ENCODE peak calls at places on chromosomes 2 and 18, in eight cellular contexts. One of them, this sample, is unnamed.

GRCh38 chr2:71001592-71002570 is 7.2 kb upstream of the TEX261 start:
- DNase-seq in AG04450: no peak
- DNase-seq in SJSA1: no peak
- DNase-seq in CD8-positive, alpha-beta T cell: no peak
- DNase-seq in lung: no peak
- DNase-seq in brain microvascular endothelial cell: no peak
- DNase-seq in CD4-positive, alpha-beta T cell: no peak
- DNase-seq in upper lobe of left lung: no peak
- DNase-seq in this sample: no peak

GRCh38 chr2:144378551-144378950 is 141.4 kb downstream of the ZEB2 start:
- DNase-seq in lung: no peak
- DNase-seq in brain microvascular endothelial cell: no peak
- DNase-seq in CD8-positive, alpha-beta T cell: no peak
- DNase-seq in CD4-positive, alpha-beta T cell: no peak
- DNase-seq in AG04450: no peak
- DNase-seq in upper lobe of left lung: no peak
- DNase-seq in SJSA1: no peak
- DNase-seq in this sample: no peak

GRCh38 chr2:121388371-121388770 is 103.4 kb upstream of the TFCP2L1 start:
- DNase-seq in AG04450: no peak
- DNase-seq in CD8-positive, alpha-beta T cell: no peak
- DNase-seq in SJSA1: no peak
- DNase-seq in lung: no peak
- DNase-seq in brain microvascular endothelial cell: no peak
- DNase-seq in CD4-positive, alpha-beta T cell: no peak
- DNase-seq in upper lobe of left lung: no peak
- DNase-seq in this sample: no peak

GRCh38 chr2:218717262-218717661 is 6.6 kb downstream of the TTLL4 start:
- DNase-seq in SJSA1: no peak
- DNase-seq in lung: no peak
- DNase-seq in AG04450: no peak
- DNase-seq in upper lobe of left lung: no peak
- DNase-seq in CD4-positive, alpha-beta T cell: no peak
- DNase-seq in CD8-positive, alpha-beta T cell: no peak
- DNase-seq in brain microvascular endothelial cell: no peak
- DNase-seq in this sample: no peak

GRCh38 chr2:69385443-69386151 is 1.4 kb downstream of the GFPT1 start:
- DNase-seq in CD8-positive, alpha-beta T cell: no peak
- DNase-seq in upper lobe of left lung: no peak
- DNase-seq in CD4-positive, alpha-beta T cell: no peak
- DNase-seq in lung: no peak
- DNase-seq in AG04450: no peak
- DNase-seq in brain microvascular endothelial cell: no peak
- DNase-seq in SJSA1: no peak
- DNase-seq in this sample: no peak

GRCh38 chr2:237235383-237236095 is 149.8 kb downstream of the COPS8 start:
- DNase-seq in brain microvascular endothelial cell: peak; percentile 60
- DNase-seq in CD8-positive, alpha-beta T cell: no peak
- DNase-seq in AG04450: no peak
- DNase-seq in SJSA1: no peak
- DNase-seq in lung: no peak
- DNase-seq in upper lobe of left lung: no peak
- DNase-seq in CD4-positive, alpha-beta T cell: no peak
- DNase-seq in this sample: peak; percentile 60

GRCh38 chr2:163667064-163667887 is 68.5 kb downstream of the FIGN start:
- DNase-seq in lung: no peak
- DNase-seq in upper lobe of left lung: no peak
- DNase-seq in CD4-positive, alpha-beta T cell: no peak
- DNase-seq in AG04450: peak; percentile 73
- DNase-seq in brain microvascular endothelial cell: peak; percentile 86
- DNase-seq in CD8-positive, alpha-beta T cell: no peak
- DNase-seq in SJSA1: peak; percentile 77
- DNase-seq in this sample: no peak

GRCh38 chr18:76619342-76620315 is 124.6 kb upstream of the ZNF516 start:
- DNase-seq in lung: peak; percentile 70
- DNase-seq in CD8-positive, alpha-beta T cell: no peak
- DNase-seq in brain microvascular endothelial cell: peak; percentile 15
- DNase-seq in CD4-positive, alpha-beta T cell: no peak
- DNase-seq in SJSA1: no peak
- DNase-seq in upper lobe of left lung: peak; percentile 76
- DNase-seq in AG04450: no peak
- DNase-seq in this sample: no peak

GRCh38 chr2:74379851-74380789 is at the start of gene DCTN1:
- DNase-seq in CD4-positive, alpha-beta T cell: no peak
- DNase-seq in upper lobe of left lung: peak; percentile 69
- DNase-seq in SJSA1: no peak
- DNase-seq in brain microvascular endothelial cell: peak; percentile 69
- DNase-seq in lung: no peak
- DNase-seq in AG04450: peak; percentile 45
- DNase-seq in CD8-positive, alpha-beta T cell: no peak
- DNase-seq in this sample: no peak

GRCh38 chr2:232884001-232884421 is 13.9 kb downstream of the SNORC start:
- DNase-seq in CD4-positive, alpha-beta T cell: no peak
- DNase-seq in AG04450: no peak
- DNase-seq in upper lobe of left lung: no peak
- DNase-seq in brain microvascular endothelial cell: no peak
- DNase-seq in SJSA1: no peak
- DNase-seq in lung: no peak
- DNase-seq in CD8-positive, alpha-beta T cell: no peak
- DNase-seq in this sample: peak; percentile 41

GRCh38 chr18:36942264-36942663 is 113.3 kb downstream of the KIAA1328 start:
- DNase-seq in upper lobe of left lung: no peak
- DNase-seq in lung: no peak
- DNase-seq in CD4-positive, alpha-beta T cell: no peak
- DNase-seq in CD8-positive, alpha-beta T cell: no peak
- DNase-seq in brain microvascular endothelial cell: peak; percentile 33
- DNase-seq in SJSA1: no peak
- DNase-seq in AG04450: peak; percentile 8
- DNase-seq in this sample: no peak

GRCh38 chr2:1835581-1836201 is 91.4 kb upstream of the PXDN start:
- DNase-seq in lung: no peak
- DNase-seq in AG04450: no peak
- DNase-seq in upper lobe of left lung: no peak
- DNase-seq in brain microvascular endothelial cell: no peak
- DNase-seq in SJSA1: no peak
- DNase-seq in CD4-positive, alpha-beta T cell: no peak
- DNase-seq in CD8-positive, alpha-beta T cell: no peak
- DNase-seq in this sample: no peak

GRCh38 chr2:64516651-64517510 is 7.2 kb upstream of the AFTPH start:
- DNase-seq in upper lobe of left lung: no peak
- DNase-seq in SJSA1: no peak
- DNase-seq in AG04450: no peak
- DNase-seq in CD4-positive, alpha-beta T cell: no peak
- DNase-seq in CD8-positive, alpha-beta T cell: no peak
- DNase-seq in brain microvascular endothelial cell: no peak
- DNase-seq in lung: no peak
- DNase-seq in this sample: no peak

GRCh38 chr2:120510751-120511395 is 164.9 kb downstream of the INHBB start:
- DNase-seq in brain microvascular endothelial cell: no peak
- DNase-seq in SJSA1: no peak
- DNase-seq in AG04450: no peak
- DNase-seq in lung: no peak
- DNase-seq in upper lobe of left lung: no peak
- DNase-seq in CD4-positive, alpha-beta T cell: no peak
- DNase-seq in CD8-positive, alpha-beta T cell: no peak
- DNase-seq in this sample: no peak

GRCh38 chr2:12202301-12202700 is 455.9 kb downstream of the LPIN1 start:
- DNase-seq in SJSA1: no peak
- DNase-seq in CD8-positive, alpha-beta T cell: no peak
- DNase-seq in upper lobe of left lung: no peak
- DNase-seq in brain microvascular endothelial cell: peak; percentile 57
- DNase-seq in CD4-positive, alpha-beta T cell: no peak
- DNase-seq in AG04450: peak; percentile 16
- DNase-seq in lung: no peak
- DNase-seq in this sample: no peak

DNA sequence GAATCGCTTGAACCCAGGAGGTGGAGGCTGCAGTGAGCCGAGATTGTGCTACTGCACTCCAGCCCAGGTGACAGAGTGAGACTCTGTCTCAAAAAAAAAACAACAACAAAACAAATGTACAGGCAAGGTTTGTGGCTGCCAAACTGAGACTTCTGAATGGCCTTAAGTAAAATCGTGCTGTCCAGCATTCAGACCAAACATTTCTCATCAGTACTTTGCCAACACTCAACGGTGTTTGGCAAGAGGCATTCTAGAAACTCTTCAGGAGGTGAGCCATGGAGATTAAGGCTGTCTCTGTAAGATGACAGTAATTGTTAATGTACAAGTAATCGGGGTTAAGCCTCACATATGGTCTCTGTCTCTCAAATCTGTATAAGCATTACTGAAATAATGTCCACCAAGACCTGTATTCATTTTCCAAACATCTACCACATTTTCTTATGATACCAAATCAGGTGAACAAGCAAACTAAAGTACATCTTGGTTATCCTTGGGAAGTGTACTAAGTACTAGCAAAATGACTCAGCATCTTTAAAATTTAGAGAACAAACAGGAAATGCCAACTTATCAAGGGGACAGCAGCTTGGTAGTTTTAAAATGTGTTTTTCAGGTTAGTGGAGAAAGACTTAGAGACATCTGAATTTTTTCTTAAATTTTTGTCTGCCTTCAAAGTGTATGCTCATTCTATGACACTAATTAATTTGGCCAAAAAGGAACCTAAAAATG is 29.3 kb downstream of the SERPINE2 start:
- DNase-seq in lung: no peak
- DNase-seq in upper lobe of left lung: no peak
- DNase-seq in SJSA1: no peak
- DNase-seq in CD8-positive, alpha-beta T cell: no peak
- DNase-seq in CD4-positive, alpha-beta T cell: no peak
- DNase-seq in brain microvascular endothelial cell: no peak
- DNase-seq in AG04450: no peak
- DNase-seq in this sample: no peak
- H3K27ac ChIP-seq in lung: no peak overlapping the region
- H3K27ac ChIP-seq in upper lobe of left lung: no peak overlapping the region
- H3K27ac ChIP-seq in SJSA1: peak overlapping the region; percentile 48
- H3K27ac ChIP-seq in CD8-positive, alpha-beta T cell: no peak overlapping the region
- H3K27ac ChIP-seq in CD4-positive, alpha-beta T cell: no peak overlapping the region
- H3K27ac ChIP-seq in brain microvascular endothelial cell: no peak overlapping the region
- H3K27ac ChIP-seq in AG04450: no peak overlapping the region
- H3K27ac ChIP-seq in this sample: no peak overlapping the region

GRCh38 chr18:59867337-59868104 is 32.3 kb upstream of the PMAIP1 start:
- DNase-seq in AG04450: no peak
- DNase-seq in upper lobe of left lung: no peak
- DNase-seq in brain microvascular endothelial cell: no peak
- DNase-seq in SJSA1: no peak
- DNase-seq in CD8-positive, alpha-beta T cell: no peak
- DNase-seq in CD4-positive, alpha-beta T cell: no peak
- DNase-seq in lung: no peak
- DNase-seq in this sample: no peak

GRCh38 chr18:59871711-59872362 is 28.0 kb upstream of the PMAIP1 start:
- DNase-seq in SJSA1: no peak
- DNase-seq in lung: no peak
- DNase-seq in CD4-positive, alpha-beta T cell: no peak
- DNase-seq in brain microvascular endothelial cell: no peak
- DNase-seq in CD8-positive, alpha-beta T cell: no peak
- DNase-seq in AG04450: no peak
- DNase-seq in upper lobe of left lung: no peak
- DNase-seq in this sample: no peak

GRCh38 chr18:59873616-59874015 is 26.2 kb upstream of the PMAIP1 start:
- DNase-seq in SJSA1: no peak
- DNase-seq in brain microvascular endothelial cell: no peak
- DNase-seq in upper lobe of left lung: no peak
- DNase-seq in AG04450: no peak
- DNase-seq in lung: no peak
- DNase-seq in CD4-positive, alpha-beta T cell: no peak
- DNase-seq in CD8-positive, alpha-beta T cell: no peak
- DNase-seq in this sample: no peak

GRCh38 chr18:59874166-59874565 is 25.6 kb upstream of the PMAIP1 start:
- DNase-seq in CD8-positive, alpha-beta T cell: no peak
- DNase-seq in AG04450: peak; percentile 81
- DNase-seq in CD4-positive, alpha-beta T cell: no peak
- DNase-seq in upper lobe of left lung: no peak
- DNase-seq in lung: no peak
- DNase-seq in SJSA1: peak; percentile 78
- DNase-seq in brain microvascular endothelial cell: peak; percentile 92
- DNase-seq in this sample: no peak

GRCh38 chr18:59870623-59871130 is 29.1 kb upstream of the PMAIP1 start:
- DNase-seq in brain microvascular endothelial cell: no peak
- DNase-seq in lung: no peak
- DNase-seq in CD8-positive, alpha-beta T cell: no peak
- DNase-seq in CD4-positive, alpha-beta T cell: no peak
- DNase-seq in SJSA1: no peak
- DNase-seq in AG04450: no peak
- DNase-seq in upper lobe of left lung: no peak
- DNase-seq in this sample: no peak
- H3K27ac ChIP-seq in brain microvascular endothelial cell: no peak overlapping the region
- H3K27ac ChIP-seq in lung: no peak overlapping the region
- H3K27ac ChIP-seq in CD8-positive, alpha-beta T cell: no peak overlapping the region
- H3K27ac ChIP-seq in CD4-positive, alpha-beta T cell: no peak overlapping the region
- H3K27ac ChIP-seq in SJSA1: no peak overlapping the region
- H3K27ac ChIP-seq in AG04450: no peak overlapping the region
- H3K27ac ChIP-seq in upper lobe of left lung: no peak overlapping the region
- H3K27ac ChIP-seq in this sample: no peak overlapping the region

DNA sequence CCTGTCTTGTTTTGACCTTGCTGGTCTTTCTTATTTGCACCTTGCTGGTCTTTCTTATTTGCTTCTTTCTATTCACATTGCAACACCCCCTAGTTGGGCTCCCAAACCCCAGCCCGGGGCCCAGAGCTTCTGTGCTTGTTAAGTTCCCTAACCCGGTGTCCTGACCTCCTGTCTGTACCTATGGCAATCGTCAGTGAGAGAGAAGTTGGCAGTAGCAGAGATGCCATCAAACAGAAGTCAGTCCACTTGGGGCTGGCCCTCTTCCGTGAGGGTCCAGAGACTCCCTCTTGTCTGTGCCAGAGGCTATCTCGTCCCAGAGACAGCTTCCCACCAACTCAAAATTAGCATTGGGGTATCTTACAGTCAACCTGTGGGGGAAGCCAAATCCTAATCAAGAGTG is 55.7 kb downstream of the DPYSL5 start:
- DNase-seq in AG04450: no peak
- DNase-seq in upper lobe of left lung: no peak
- DNase-seq in lung: no peak
- DNase-seq in brain microvascular endothelial cell: no peak
- DNase-seq in SJSA1: no peak
- DNase-seq in CD8-positive, alpha-beta T cell: no peak
- DNase-seq in CD4-positive, alpha-beta T cell: no peak
- DNase-seq in this sample: no peak
- H3K27ac ChIP-seq in AG04450: no peak overlapping the region
- H3K27ac ChIP-seq in upper lobe of left lung: no peak overlapping the region
- H3K27ac ChIP-seq in lung: no peak overlapping the region
- H3K27ac ChIP-seq in brain microvascular endothelial cell: no peak overlapping the region
- H3K27ac ChIP-seq in SJSA1: no peak overlapping the region
- H3K27ac ChIP-seq in CD8-positive, alpha-beta T cell: no peak overlapping the region
- H3K27ac ChIP-seq in CD4-positive, alpha-beta T cell: no peak overlapping the region
- H3K27ac ChIP-seq in this sample: no peak overlapping the region

GRCh38 chr2:52222128-52222527 is 1190.2 kb upstream of the NRXN1 start:
- DNase-seq in SJSA1: no peak
- DNase-seq in CD4-positive, alpha-beta T cell: no peak
- DNase-seq in AG04450: peak; percentile 41
- DNase-seq in CD8-positive, alpha-beta T cell: no peak
- DNase-seq in lung: no peak
- DNase-seq in upper lobe of left lung: no peak
- DNase-seq in brain microvascular endothelial cell: peak; percentile 70
- DNase-seq in this sample: no peak

GRCh38 chr2:52220393-52220792 is 1188.5 kb upstream of the NRXN1 start:
- DNase-seq in brain microvascular endothelial cell: no peak
- DNase-seq in CD4-positive, alpha-beta T cell: no peak
- DNase-seq in lung: peak; percentile 46
- DNase-seq in AG04450: no peak
- DNase-seq in upper lobe of left lung: peak; percentile 50
- DNase-seq in CD8-positive, alpha-beta T cell: no peak
- DNase-seq in SJSA1: no peak
- DNase-seq in this sample: no peak
- H3K27ac ChIP-seq in brain microvascular endothelial cell: no peak overlapping the region
- H3K27ac ChIP-seq in CD4-positive, alpha-beta T cell: no peak overlapping the region
- H3K27ac ChIP-seq in lung: no peak overlapping the region
- H3K27ac ChIP-seq in AG04450: no peak overlapping the region
- H3K27ac ChIP-seq in upper lobe of left lung: no peak overlapping the region
- H3K27ac ChIP-seq in CD8-positive, alpha-beta T cell: no peak overlapping the region
- H3K27ac ChIP-seq in SJSA1: no peak overlapping the region
- H3K27ac ChIP-seq in this sample: no peak overlapping the region

This sample was measured in breast epithelium.